ENCODE peak calls at places on chromosome 20, in seven cellular contexts. G is SK-N-SH, D is HCT116, P is K562, Q is GM12878, A is H1, V is HepG2. J is an unnamed sample.

GRCh38 chr20:47150403-47151152 is 205.9 kb downstream of the ZMYND8 start:
- DNase-seq in Q (no peak), D (peak), V (peak), A (peak), P (peak), G (peak), J (peak)

GRCh38 chr20:59071224-59071623 is 28.6 kb upstream of the PRELID3B start:
- DNase-seq in V (no peak), P (no peak), Q (no peak), D (no peak), A (no peak), G (no peak), J (no peak)

GRCh38 chr20:19850190-19850533 is 92.1 kb downstream of the RIN2 start:
- DNase-seq in P (no peak), Q (no peak), A (no peak), G (peak), V (no peak), D (no peak), J (no peak)

GRCh38 chr20:31704225-31705119 is 18.2 kb downstream of the BCL2L1 start:
- DNase-seq in Q (no peak), G (no peak), D (peak), A (no peak), V (peak), P (no peak), J (peak)

GRCh38 chr20:40008177-40008576 is 680.9 kb downstream of the MAFB start:
- DNase-seq in V (no peak), P (no peak), Q (no peak), G (no peak), D (no peak), A (no peak), J (no peak)

GRCh38 chr20:59820204-59821041 is 113.0 kb downstream of the SYCP2 start:
- DNase-seq in D (no peak), P (no peak), V (no peak), G (peak), Q (no peak), A (no peak), J (no peak)

GRCh38 chr20:13263451-13263850 is 42.4 kb downstream of the ISM1 start:
- DNase-seq in P (no peak), V (no peak), Q (no peak), G (no peak), A (no peak), D (no peak), J (no peak)

GRCh38 chr20:58102252-58102651 is 126.2 kb downstream of the ANKRD60 start:
- DNase-seq in V (no peak), Q (no peak), P (no peak), G (peak), A (no peak), D (no peak), J (no peak)

GRCh38 chr20:37669062-37669772 is 24.6 kb upstream of the CTNNBL1 start:
- DNase-seq in V (no peak), D (no peak), G (no peak), Q (no peak), A (no peak), P (no peak), J (no peak)

GRCh38 chr20:57772349-57772964 is 62.6 kb upstream of the PMEPA1 start:
- DNase-seq in V (no peak), P (peak), D (no peak), Q (no peak), G (no peak), A (no peak), J (peak)

GRCh38 chr20:54148947-54149764 is 24.6 kb downstream of the CYP24A1 start:
- DNase-seq in A (no peak), P (no peak), V (peak), Q (no peak), G (no peak), D (peak), J (peak)

GRCh38 chr20:1906361-1907051 is 11.3 kb downstream of the SIRPA start:
- DNase-seq in Q (no peak), D (no peak), G (no peak), A (no peak), P (no peak), V (no peak), J (no peak)

GRCh38 chr20:3209946-3210317 is 634 bp downstream of the ITPA start:
- DNase-seq in P (peak), G (no peak), A (no peak), V (no peak), Q (no peak), D (no peak), J (no peak)

GRCh38 chr20:45933231-45934045 is 1.0 kb upstream of the PCIF1 start:
- DNase-seq in D (peak), V (peak), P (peak), G (peak), Q (peak), A (peak), J (peak)

GRCh38 chr20:1265226-1265915 is 723 bp upstream of the SNPH start:
- DNase-seq in P (peak), V (no peak), Q (no peak), D (no peak), G (no peak), A (no peak), J (no peak)

GRCh38 chr20:12723811-12724210 is 285.0 kb upstream of the SPTLC3 start:
- DNase-seq in P (no peak), Q (no peak), A (no peak), V (no peak), D (no peak), G (no peak), J (no peak)

GRCh38 chr20:19205999-19206398 is 6.4 kb upstream of the SLC24A3 start:
- DNase-seq in A (peak), D (peak), V (peak), P (peak), G (peak), Q (peak), J (peak)

GRCh38 chr20:21189761-21190523 is 64.1 kb downstream of the KIZ start:
- DNase-seq in A (peak), Q (no peak), G (no peak), V (no peak), D (no peak), P (no peak), J (no peak)

GRCh38 chr20:164618-165017 is 7.4 kb downstream of the DEFB127 start:
- DNase-seq in V (no peak), D (no peak), P (no peak), Q (no peak), A (no peak), G (no peak), J (no peak)

GRCh38 chr20:6051505-6051904 is 2.4 kb downstream of the LRRN4 start:
- DNase-seq in D (no peak), G (no peak), A (no peak), Q (no peak), V (peak), P (no peak), J (no peak)

GRCh38 chr20:1815502-1816085 is 79.6 kb upstream of the SIRPA start:
- DNase-seq in A (no peak), Q (no peak), G (no peak), P (no peak), V (no peak), D (no peak), J (no peak)

GRCh38 chr20:25669826-25670422 is 26.7 kb downstream of the ZNF337 start:
- DNase-seq in A (no peak), V (peak), Q (no peak), G (peak), P (no peak), D (no peak), J (no peak)

GRCh38 chr20:45821942-45822341 is 5.2 kb downstream of the TNNC2 start:
- DNase-seq in A (no peak), Q (no peak), P (no peak), G (no peak), V (no peak), D (no peak), J (no peak)

GRCh38 chr20:20253744-20254330 is 114.1 kb upstream of the INSM1 start:
- DNase-seq in P (no peak), A (no peak), Q (no peak), D (no peak), G (no peak), V (no peak), J (no peak)

GRCh38 chr20:8414611-8415274 is 282.7 kb downstream of the PLCB1 start:
- DNase-seq in A (no peak), Q (peak), G (no peak), V (peak), D (peak), P (no peak), J (no peak)

GRCh38 chr20:53804920-53805894 is 211.6 kb upstream of the ZNF217 start:
- DNase-seq in Q (no peak), D (no peak), P (no peak), G (no peak), A (no peak), V (no peak), J (peak)

GRCh38 chr20:10721112-10721896 is 47.5 kb upstream of the JAG1 start:
- DNase-seq in V (no peak), A (no peak), Q (no peak), P (no peak), G (no peak), D (no peak), J (no peak)

GRCh38 chr20:20237093-20237959 is 130.6 kb upstream of the INSM1 start:
- DNase-seq in P (peak), V (peak), D (peak), G (peak), Q (no peak), A (peak), J (peak)

GRCh38 chr20:13238001-13238653 is 17.1 kb downstream of the ISM1 start:
- DNase-seq in Q (no peak), G (no peak), D (no peak), A (no peak), P (no peak), V (no peak), J (no peak)

DNA sequence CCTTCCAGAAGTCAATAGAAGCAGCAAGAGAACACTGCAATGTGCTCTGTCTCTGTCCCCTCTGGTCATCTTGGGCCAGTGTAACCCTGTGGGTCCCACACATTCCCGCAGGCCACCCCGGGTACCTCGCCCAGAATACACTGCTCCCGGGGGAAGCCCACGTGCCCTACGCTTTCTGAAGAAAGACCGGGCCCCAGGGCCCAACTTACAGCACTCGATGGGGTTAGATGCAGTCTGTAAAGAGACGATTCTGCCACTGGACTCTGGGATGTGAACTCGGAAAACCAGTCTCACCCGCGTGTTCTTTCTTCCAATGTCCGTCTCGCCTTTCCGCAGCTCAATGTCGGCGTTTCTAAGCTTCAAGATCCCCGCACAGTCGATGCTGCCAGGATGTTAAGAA is 68.7 kb downstream of the NFATC2 start:
- DNase-seq in D (no peak), G (no peak), V (no peak), P (no peak), Q (no peak), A (no peak), J (no peak)
- TF ChIP-seq JUND in D (no peak), G (no peak), V (no peak), P (no peak), Q (no peak), A (no peak), J (no peak)

GRCh38 chr20:35059110-35059509 is 33.5 kb downstream of the TRPC4AP start:
- DNase-seq in D (no peak), Q (no peak), V (no peak), G (no peak), A (no peak), P (no peak), J (no peak)

GRCh38 chr20:35059612-35060011 is 33.0 kb downstream of the TRPC4AP start:
- DNase-seq in G (no peak), P (no peak), A (no peak), Q (no peak), D (no peak), V (no peak), J (no peak)

GRCh38 chr20:35058184-35058583 is 34.4 kb downstream of the TRPC4AP start:
- DNase-seq in Q (no peak), V (no peak), A (no peak), G (no peak), P (no peak), D (no peak), J (no peak)

GRCh38 chr20:35055445-35056276 is 36.9 kb downstream of the TRPC4AP start:
- DNase-seq in A (no peak), D (no peak), P (no peak), Q (no peak), G (peak), V (no peak), J (no peak)

DNA sequence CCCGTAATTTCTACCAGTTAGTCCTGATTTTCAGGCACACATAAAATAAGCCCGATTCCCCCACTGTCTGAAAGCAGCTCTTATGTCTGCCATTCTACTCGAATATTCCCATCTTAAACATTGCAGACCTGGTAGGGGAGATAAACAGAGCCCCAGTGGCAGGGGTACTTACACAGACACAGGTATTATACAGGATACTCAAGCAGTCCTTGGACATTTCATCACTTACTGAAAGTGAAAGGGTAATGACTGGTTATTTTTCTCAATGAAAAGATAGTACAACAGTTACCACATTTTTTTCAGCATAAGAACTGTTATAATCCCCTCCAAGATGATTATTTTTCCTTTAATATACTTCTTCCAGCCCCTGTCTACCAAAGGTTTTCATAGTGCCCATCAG is 37.8 kb downstream of the TRPC4AP start:
- DNase-seq in P (no peak), A (no peak), D (no peak), G (no peak), V (no peak), Q (no peak), J (no peak)
- TF ChIP-seq JUND in P (no peak), A (no peak), D (no peak), G (no peak), V (no peak), Q (no peak), J (no peak)

DNA sequence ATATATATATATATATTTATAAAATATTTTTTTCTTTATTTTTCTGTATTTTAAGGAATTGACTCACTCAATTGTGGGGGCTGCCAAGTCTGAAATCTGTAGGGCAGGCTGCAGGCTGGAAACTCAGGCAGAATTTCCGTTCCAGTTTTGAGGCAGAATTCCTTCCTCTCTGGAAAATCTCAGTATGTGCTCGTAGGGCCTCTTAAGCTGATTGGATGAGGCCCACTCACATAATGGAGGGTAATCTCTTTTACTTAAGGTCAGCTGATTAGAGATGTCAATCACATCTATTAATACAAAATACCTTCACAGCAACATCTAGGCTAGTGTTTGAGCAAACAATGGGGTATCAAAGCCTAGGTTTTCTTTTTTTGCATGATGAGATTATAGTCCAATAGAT is 244.7 kb upstream of the RNF24 start:
- DNase-seq in P (no peak), G (no peak), Q (no peak), V (no peak), D (no peak), A (no peak), J (no peak)
- TF ChIP-seq JUND in P (no peak), G (no peak), Q (no peak), V (no peak), D (no peak), A (no peak), J (no peak)

DNA sequence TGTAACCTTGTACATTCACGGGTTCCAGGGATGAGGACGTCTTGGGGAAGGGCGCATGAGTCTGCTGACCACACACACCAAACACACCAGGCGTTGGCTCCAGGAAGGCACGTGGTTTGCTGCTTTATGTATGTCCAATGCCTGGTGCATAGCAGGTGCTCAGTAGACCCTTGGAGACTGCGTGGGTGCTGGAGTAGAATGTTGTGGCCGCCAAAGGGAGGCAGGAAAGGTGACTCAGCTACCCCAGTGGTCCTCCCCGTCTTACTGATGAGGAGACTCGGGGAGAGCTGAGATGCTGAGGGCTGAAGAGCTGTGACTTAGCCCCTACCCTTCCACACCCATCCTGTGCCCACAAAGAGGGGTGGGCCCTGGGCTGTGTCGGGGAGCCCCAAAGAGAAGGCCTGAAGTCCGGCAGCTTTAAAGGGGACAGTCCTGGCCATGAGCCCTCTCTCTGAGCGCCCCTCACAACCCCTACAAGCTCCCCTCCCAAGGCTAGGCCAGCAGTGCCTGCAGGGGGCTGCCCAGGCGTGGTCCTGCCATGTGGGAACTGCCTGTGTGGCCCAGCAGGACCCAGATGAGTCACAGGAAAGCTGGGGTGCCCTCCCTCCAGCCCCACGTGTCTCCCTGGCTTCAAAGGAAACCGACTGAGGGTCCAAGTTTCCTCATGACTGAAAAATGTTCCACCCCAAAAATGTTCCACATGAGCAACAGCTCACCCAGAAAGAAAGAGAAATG is 28.0 kb upstream of the PTGIS start:
- DNase-seq in Q (no peak), V (no peak), P (no peak), A (no peak), G (no peak), D (no peak), J (no peak)
- TF ChIP-seq JUND in Q (no peak), V (no peak), P (no peak), A (no peak), G (no peak), D (no peak), J (no peak)

DNA sequence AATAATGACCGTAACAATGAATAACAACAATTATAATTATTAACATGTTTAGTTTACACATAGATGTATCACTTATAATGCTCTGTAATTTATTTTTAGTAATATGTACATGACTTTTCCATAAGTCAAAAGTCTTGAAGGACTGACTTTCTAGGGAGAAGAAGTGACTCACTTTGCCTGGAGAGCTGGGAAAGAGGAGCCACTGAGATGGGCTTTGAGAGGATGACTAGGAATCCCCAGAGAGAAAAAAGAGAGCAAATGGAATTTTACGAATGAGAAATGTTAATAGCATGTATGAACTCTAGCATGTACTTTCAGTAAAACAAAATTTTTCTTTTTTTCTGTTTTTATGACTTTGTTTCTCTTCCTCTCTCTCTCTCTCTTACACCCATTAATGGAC is 67.8 kb upstream of the RALY start:
- DNase-seq in A (no peak), Q (no peak), P (no peak), V (no peak), G (no peak), D (no peak), J (no peak)
- TF ChIP-seq JUND in A (no peak), Q (no peak), P (no peak), V (no peak), G (no peak), D (no peak), J (no peak)

GRCh38 chr20:49909499-49910339 is 5.6 kb downstream of the SPATA2 start:
- DNase-seq in Q (no peak), A (no peak), G (no peak), P (peak), D (no peak), V (peak), J (no peak)
- TF ChIP-seq JUND in Q (no peak), A (no peak), G (no peak), P (no peak), D (no peak), V (no peak), J (no peak)

J was measured in T47D.